ENCODE peak calls at places on chromosome 20, in eight cellular contexts. B, O, N, I, R, P, K and L are unnamed samples.

GRCh38 chr20:38888059-38888831 is 38.0 kb upstream of the FAM83D start:
- DNase-seq in B (no peak), O (no peak), N (no peak), I (no peak), R (no peak), P (no peak), K (no peak), L (no peak)

GRCh38 chr20:51643390-51643789 is 100.9 kb upstream of the NFATC2 start:
- DNase-seq in B (no peak), O (no peak), N (no peak), I (no peak), R (no peak), P (no peak), K (no peak), L (no peak)

GRCh38 chr20:25271486-25272222 is 23.8 kb downstream of the PYGB start:
- DNase-seq in B (no peak), O (no peak), N (no peak), I (peak), R (no peak), P (no peak), K (no peak), L (no peak)

GRCh38 chr20:9301129-9302072 is 213.0 kb upstream of the LAMP5 start:
- DNase-seq in B (no peak), O (peak), N (no peak), I (no peak), R (peak), P (peak), K (peak), L (peak)

GRCh38 chr20:20367681-20368413 is at the start of gene INSM1:
- DNase-seq in B (peak), O (no peak), N (no peak), I (no peak), R (no peak), P (no peak), K (no peak), L (no peak)

GRCh38 chr20:3910868-3911267 is 21.7 kb downstream of the PANK2 start:
- DNase-seq in B (no peak), O (no peak), N (no peak), I (no peak), R (no peak), P (no peak), K (no peak), L (no peak)

GRCh38 chr20:25566821-25567220 is 18.5 kb downstream of the NINL start:
- DNase-seq in B (no peak), O (no peak), N (no peak), I (no peak), R (no peak), P (no peak), K (no peak), L (no peak)

GRCh38 chr20:25081065-25081729 is 744 bp downstream of the VSX1 start:
- DNase-seq in B (peak), O (no peak), N (no peak), I (no peak), R (peak), P (no peak), K (no peak), L (no peak)

GRCh38 chr20:45047581-45048119 is 53.3 kb downstream of the KCNS1 start:
- DNase-seq in B (no peak), O (no peak), N (no peak), I (no peak), R (peak), P (no peak), K (no peak), L (no peak)

GRCh38 chr20:31675828-31676533 is 38.3 kb downstream of the COX4I2 start:
- DNase-seq in B (no peak), O (peak), N (no peak), I (no peak), R (peak), P (no peak), K (peak), L (peak)

GRCh38 chr20:16299892-16300291 is 273.4 kb downstream of the KIF16B start:
- DNase-seq in B (no peak), O (no peak), N (no peak), I (no peak), R (peak), P (no peak), K (no peak), L (peak)

GRCh38 chr20:22374678-22375590 is 209.4 kb downstream of the FOXA2 start:
- DNase-seq in B (no peak), O (peak), N (no peak), I (no peak), R (no peak), P (peak), K (peak), L (peak)

GRCh38 chr20:23151008-23151703 is 65.0 kb upstream of the CD93 start:
- DNase-seq in B (no peak), O (no peak), N (no peak), I (no peak), R (no peak), P (no peak), K (peak), L (no peak)

GRCh38 chr20:24782221-24782620 is 166.8 kb upstream of the CST7 start:
- DNase-seq in B (no peak), O (no peak), N (no peak), I (peak), R (peak), P (no peak), K (no peak), L (no peak)

GRCh38 chr20:57249073-57249472 is 17.4 kb downstream of the BMP7 start:
- DNase-seq in B (no peak), O (no peak), N (no peak), I (no peak), R (no peak), P (no peak), K (no peak), L (no peak)

GRCh38 chr20:17601957-17602356 is 32.1 kb downstream of the DSTN start:
- DNase-seq in B (no peak), O (no peak), N (no peak), I (no peak), R (no peak), P (no peak), K (no peak), L (no peak)

GRCh38 chr20:31760457-31761240 is 21.6 kb downstream of the TPX2 start:
- DNase-seq in B (no peak), O (peak), N (no peak), I (no peak), R (peak), P (peak), K (peak), L (peak)

GRCh38 chr20:672975-673604 is 2.5 kb downstream of the SCRT2 start:
- DNase-seq in B (no peak), O (no peak), N (no peak), I (no peak), R (no peak), P (no peak), K (no peak), L (no peak)
- TF ChIP-seq CTCF in B (peak), O (peak), N (peak), I (no peak), R (no peak), P (peak), K (peak), L (no peak)

GRCh38 chr20:11718474-11719094 is 199.1 kb upstream of the BTBD3 start:
- DNase-seq in B (no peak), O (no peak), N (no peak), I (no peak), R (no peak), P (no peak), K (no peak), L (no peak)

GRCh38 chr20:11716945-11717248 is 200.8 kb upstream of the BTBD3 start:
- DNase-seq in B (no peak), O (peak), N (no peak), I (no peak), R (no peak), P (no peak), K (no peak), L (no peak)

GRCh38 chr20:11719153-11719552 is 198.5 kb upstream of the BTBD3 start:
- DNase-seq in B (no peak), O (no peak), N (no peak), I (no peak), R (no peak), P (no peak), K (no peak), L (no peak)

GRCh38 chr20:11717562-11717961 is 200.1 kb upstream of the BTBD3 start:
- DNase-seq in B (no peak), O (no peak), N (no peak), I (no peak), R (no peak), P (no peak), K (no peak), L (no peak)

DNA sequence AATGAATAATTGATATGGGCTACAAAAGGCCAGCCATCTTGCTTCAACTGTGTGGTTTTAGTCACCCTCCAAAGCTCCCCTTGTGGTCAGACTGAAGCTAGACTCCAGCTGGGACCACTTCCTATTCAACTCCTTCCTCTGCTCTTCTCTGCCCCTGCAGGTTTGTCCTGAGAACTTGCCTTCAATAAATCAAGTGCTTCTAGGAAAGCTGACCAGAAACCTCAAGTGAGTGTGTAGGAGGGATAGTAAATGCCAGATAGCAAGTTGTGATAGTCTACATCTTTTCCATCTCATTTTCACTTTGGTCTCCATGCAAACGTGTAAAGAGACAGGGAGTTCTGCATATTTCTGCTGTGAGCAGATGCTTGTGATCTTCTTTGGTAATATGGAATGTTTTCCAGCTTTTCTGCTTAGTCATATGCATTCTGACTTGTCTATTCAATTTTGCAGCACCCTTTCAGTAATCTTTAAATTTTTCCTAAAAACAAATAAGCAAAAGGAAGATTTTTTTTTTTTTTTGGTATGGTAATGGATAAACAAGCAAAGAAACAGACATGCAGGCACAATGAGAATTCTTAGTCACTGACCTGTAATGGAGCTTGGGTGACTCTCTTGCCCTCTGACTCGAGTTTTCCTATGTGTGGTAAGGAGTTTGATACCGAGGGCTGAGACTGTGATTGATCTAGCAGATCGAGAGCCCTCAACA is 201.3 kb upstream of the BTBD3 start:
- DNase-seq in B (no peak), O (peak), N (peak), I (no peak), R (peak), P (peak), K (peak), L (peak)
- TF ChIP-seq CTCF in B (peak), O (peak), N (peak), I (no peak), R (peak), P (peak), K (peak), L (peak)

DNA sequence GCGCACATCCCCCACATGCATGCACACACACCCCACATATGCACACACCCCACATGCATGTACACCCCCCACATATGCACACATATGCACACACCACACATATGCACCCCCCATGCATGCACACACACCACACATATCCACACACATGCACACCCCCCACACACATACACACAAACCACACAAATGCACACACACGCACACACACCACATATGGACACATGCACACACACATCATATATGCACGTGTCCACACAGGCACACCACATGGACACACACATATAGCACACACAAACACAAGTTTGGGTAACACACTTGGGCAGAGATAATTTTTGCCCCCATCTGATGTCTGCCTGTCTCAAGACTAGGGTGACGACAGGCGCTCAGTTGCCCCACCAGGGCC is 8.3 kb downstream of the BHLHE23 start:
- DNase-seq in B (no peak), O (no peak), N (no peak), I (no peak), R (no peak), P (no peak), K (no peak), L (no peak)
- TF ChIP-seq CTCF in B (no peak), O (no peak), N (no peak), I (no peak), R (no peak), P (no peak), K (no peak), L (no peak)

DNA sequence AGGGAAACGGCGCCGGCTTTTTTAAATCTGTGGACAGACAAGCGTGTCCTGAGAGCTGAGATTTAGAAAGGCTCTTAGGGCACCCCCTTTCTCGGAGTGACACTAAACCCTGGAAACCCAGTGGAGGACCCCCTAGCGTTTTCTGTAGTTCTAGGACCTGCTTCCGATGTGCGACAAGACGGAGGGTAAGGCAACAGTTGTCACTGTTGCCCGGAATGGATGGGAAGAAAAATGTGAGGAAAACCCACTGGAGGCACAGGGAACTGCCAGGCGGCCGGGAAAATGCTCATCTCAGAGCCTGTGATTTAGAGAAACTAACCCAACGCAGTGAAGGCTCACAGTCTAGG is 551 bp upstream of the ATP5F1E start:
- DNase-seq in B (no peak), O (no peak), N (no peak), I (no peak), R (peak), P (no peak), K (no peak), L (peak)
- TF ChIP-seq CTCF in B (peak), O (peak), N (peak), I (peak), R (no peak), P (no peak), K (peak), L (peak)

GRCh38 chr20:50398064-50398463 is 112.1 kb upstream of the PTPN1 start:
- DNase-seq in B (no peak), O (no peak), N (no peak), I (no peak), R (no peak), P (no peak), K (no peak), L (no peak)

GRCh38 chr20:50395914-50396488 is 114.2 kb upstream of the PTPN1 start:
- DNase-seq in B (no peak), O (no peak), N (no peak), I (no peak), R (no peak), P (no peak), K (no peak), L (no peak)

GRCh38 chr20:50396623-50397022 is 113.6 kb upstream of the PTPN1 start:
- DNase-seq in B (no peak), O (no peak), N (no peak), I (no peak), R (no peak), P (no peak), K (no peak), L (no peak)

GRCh38 chr20:50398471-50399002 is 111.6 kb upstream of the PTPN1 start:
- DNase-seq in B (no peak), O (no peak), N (no peak), I (no peak), R (no peak), P (no peak), K (no peak), L (no peak)

DNA sequence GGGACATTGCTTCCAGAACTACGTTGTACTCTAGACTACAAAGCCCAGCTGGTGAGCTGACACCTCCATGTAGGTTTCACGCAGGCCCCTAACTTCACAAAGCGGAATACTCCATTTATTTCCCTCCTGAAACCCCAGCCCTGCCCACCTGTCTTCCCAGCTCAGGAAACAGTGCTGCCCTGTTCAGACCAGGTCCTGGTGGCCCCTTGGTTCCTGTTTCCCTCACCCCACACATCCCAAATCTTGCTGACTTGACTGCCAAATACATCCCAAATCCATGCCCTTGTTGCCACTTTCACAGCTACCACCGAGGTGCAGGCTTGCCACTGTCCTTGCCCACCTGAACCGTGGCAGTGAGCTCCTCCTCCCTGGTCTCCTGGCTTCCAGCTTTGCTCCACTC is 113.1 kb upstream of the PTPN1 start:
- DNase-seq in B (no peak), O (no peak), N (no peak), I (no peak), R (no peak), P (no peak), K (no peak), L (no peak)
- TF ChIP-seq CTCF in B (no peak), O (no peak), N (no peak), I (no peak), R (no peak), P (no peak), K (no peak), L (no peak)

GRCh38 chr20:32787168-32787567 is 25.0 kb downstream of the DNMT3B start:
- DNase-seq in B (no peak), O (no peak), N (no peak), I (no peak), R (no peak), P (no peak), K (no peak), L (no peak)
- TF ChIP-seq CTCF in B (no peak), O (no peak), N (no peak), I (no peak), R (no peak), P (no peak), K (no peak), L (no peak)

GRCh38 chr20:47784599-47785320 is 521 bp downstream of the SULF2 start:
- DNase-seq in B (peak), O (peak), N (no peak), I (no peak), R (peak), P (peak), K (peak), L (peak)
- TF ChIP-seq CTCF in B (no peak), O (no peak), N (peak), I (peak), R (peak), P (no peak), K (peak), L (peak)

DNA sequence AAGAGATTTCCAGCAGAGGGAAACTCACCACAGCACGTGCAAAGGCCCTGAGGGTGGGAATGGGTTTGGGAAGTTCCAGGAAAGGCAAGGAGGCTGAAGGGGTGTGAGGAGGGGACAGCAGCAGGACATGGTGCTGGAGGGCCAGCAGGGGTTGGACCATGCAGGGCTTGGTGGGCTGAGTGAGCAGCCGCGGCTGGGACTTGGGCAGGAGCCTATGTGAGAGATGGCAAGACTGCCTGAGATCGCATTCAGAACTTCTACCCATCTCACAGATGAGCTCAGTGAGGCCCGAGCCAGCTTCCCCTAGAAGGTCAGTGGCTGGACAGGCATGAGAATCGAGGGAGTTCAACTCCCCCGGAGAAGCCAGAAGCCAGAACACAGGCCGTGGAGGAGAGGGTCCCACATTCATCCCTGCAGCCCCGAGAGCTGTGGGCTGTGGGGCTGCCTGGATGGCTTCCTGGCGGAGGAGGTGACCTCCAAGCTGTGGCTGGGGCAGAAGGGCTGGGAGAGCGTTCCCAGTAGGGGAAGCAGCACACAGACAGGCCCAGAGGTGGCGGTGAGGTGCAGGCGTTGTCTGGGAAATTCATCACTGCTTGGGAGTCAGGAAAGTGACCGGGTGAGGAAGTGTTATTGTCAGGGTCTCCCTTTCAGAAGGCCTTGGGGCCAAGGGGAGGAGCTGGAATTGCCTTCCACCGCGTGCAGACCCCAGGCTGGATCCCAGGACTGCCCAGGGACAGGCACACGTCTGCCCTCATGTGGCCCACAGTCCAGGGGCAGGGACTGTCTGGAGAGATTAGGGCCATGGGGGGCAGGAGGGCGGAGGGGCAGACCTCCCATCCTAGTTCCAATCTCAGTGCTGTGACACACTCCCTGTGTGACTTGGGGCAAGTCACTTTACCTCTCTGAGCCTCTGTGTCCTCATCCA is 103.8 kb downstream of the CEBPB start:
- DNase-seq in B (no peak), O (no peak), N (no peak), I (no peak), R (no peak), P (no peak), K (no peak), L (no peak)
- TF ChIP-seq CTCF in B (no peak), O (no peak), N (no peak), I (no peak), R (no peak), P (no peak), K (no peak), L (no peak)

DNA sequence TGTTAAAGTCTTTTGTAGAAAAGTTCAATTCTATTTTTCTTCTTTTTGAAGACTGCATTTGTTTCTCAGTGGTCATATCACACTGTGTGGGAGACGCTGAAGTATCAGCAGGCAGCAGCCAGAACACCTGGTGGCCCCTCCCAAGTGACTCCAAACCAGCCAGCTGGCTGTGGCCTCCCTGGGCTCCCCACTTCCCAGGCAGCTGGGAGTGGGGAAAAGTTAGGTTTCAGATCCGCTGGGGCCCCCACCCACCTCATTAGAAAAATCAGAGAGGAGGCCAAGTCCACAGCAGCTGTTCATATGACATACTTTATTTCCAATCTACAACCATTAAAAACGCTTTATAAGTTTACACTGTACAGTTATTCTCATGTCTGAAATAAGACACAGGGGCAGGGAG is 3.6 kb upstream of the DSN1 start:
- DNase-seq in B (no peak), O (no peak), N (no peak), I (no peak), R (no peak), P (no peak), K (no peak), L (no peak)
- TF ChIP-seq CTCF in B (no peak), O (no peak), N (no peak), I (no peak), R (no peak), P (no peak), K (no peak), L (no peak)

GRCh38 chr20:210809-211502 is 16.1 kb upstream of the DEFB129 start:
- DNase-seq in B (no peak), O (no peak), N (no peak), I (no peak), R (peak), P (no peak), K (no peak), L (no peak)

GRCh38 chr20:214383-214782 is 12.7 kb upstream of the DEFB129 start:
- DNase-seq in B (no peak), O (no peak), N (no peak), I (no peak), R (no peak), P (no peak), K (no peak), L (no peak)

GRCh38 chr20:208937-209566 is 18.0 kb upstream of the DEFB129 start:
- DNase-seq in B (no peak), O (peak), N (peak), I (no peak), R (peak), P (peak), K (peak), L (peak)
- TF ChIP-seq CTCF in B (peak), O (peak), N (peak), I (peak), R (peak), P (peak), K (peak), L (peak)